ENCODE peak calls at places on chromosome 17, in nine cellular contexts. One of them, this sample, is unnamed.

GRCh38 chr17:48181653-48182052 is 74.1 kb downstream of the SNX11 start:
- DNase-seq in mucosa of gallbladder: no peak
- DNase-seq in C1 segment of cervical spinal cord: no peak
- DNase-seq in activated gamma-delta T cell treated with Interleukin-2 at 50 U/mL for 16 hours: no peak
- DNase-seq in EL: peak
- DNase-seq in activated T-cell treated with anti-CD3 and anti-CD28 coated beads for 1 hour: no peak
- DNase-seq in sciatic nerve: no peak
- DNase-seq in GM13976: no peak
- DNase-seq in right lobe of liver: no peak
- DNase-seq in this sample: no peak

GRCh38 chr17:81551458-81552243 is 502 bp downstream of the FAAP100 start:
- DNase-seq in right lobe of liver: peak
- DNase-seq in activated gamma-delta T cell treated with Interleukin-2 at 50 U/mL for 16 hours: no peak
- DNase-seq in activated T-cell treated with anti-CD3 and anti-CD28 coated beads for 1 hour: no peak
- DNase-seq in mucosa of gallbladder: no peak
- DNase-seq in C1 segment of cervical spinal cord: no peak
- DNase-seq in sciatic nerve: no peak
- DNase-seq in EL: peak
- DNase-seq in GM13976: peak
- DNase-seq in this sample: peak

GRCh38 chr17:78933025-78933958 is 8.1 kb upstream of the TIMP2 start:
- DNase-seq in sciatic nerve: no peak
- DNase-seq in activated T-cell treated with anti-CD3 and anti-CD28 coated beads for 1 hour: no peak
- DNase-seq in mucosa of gallbladder: peak
- DNase-seq in right lobe of liver: no peak
- DNase-seq in activated gamma-delta T cell treated with Interleukin-2 at 50 U/mL for 16 hours: peak
- DNase-seq in GM13976: peak
- DNase-seq in C1 segment of cervical spinal cord: no peak
- DNase-seq in EL: peak
- DNase-seq in this sample: no peak

GRCh38 chr17:67365762-67366192 is 600 bp downstream of the PSMD12 start:
- DNase-seq in sciatic nerve: no peak
- DNase-seq in activated gamma-delta T cell treated with Interleukin-2 at 50 U/mL for 16 hours: no peak
- DNase-seq in GM13976: no peak
- DNase-seq in right lobe of liver: no peak
- DNase-seq in EL: peak
- DNase-seq in mucosa of gallbladder: no peak
- DNase-seq in C1 segment of cervical spinal cord: no peak
- DNase-seq in activated T-cell treated with anti-CD3 and anti-CD28 coated beads for 1 hour: no peak
- DNase-seq in this sample: no peak

GRCh38 chr17:66633322-66633965 is 201.5 kb upstream of the CACNG5 start:
- DNase-seq in mucosa of gallbladder: no peak
- DNase-seq in EL: peak
- DNase-seq in sciatic nerve: no peak
- DNase-seq in C1 segment of cervical spinal cord: no peak
- DNase-seq in activated T-cell treated with anti-CD3 and anti-CD28 coated beads for 1 hour: no peak
- DNase-seq in right lobe of liver: no peak
- DNase-seq in activated gamma-delta T cell treated with Interleukin-2 at 50 U/mL for 16 hours: peak
- DNase-seq in GM13976: no peak
- DNase-seq in this sample: no peak

GRCh38 chr17:76446449-76447231 is 6.3 kb downstream of the UBE2O start:
- DNase-seq in right lobe of liver: no peak
- DNase-seq in GM13976: no peak
- DNase-seq in EL: peak
- DNase-seq in activated gamma-delta T cell treated with Interleukin-2 at 50 U/mL for 16 hours: no peak
- DNase-seq in sciatic nerve: no peak
- DNase-seq in C1 segment of cervical spinal cord: no peak
- DNase-seq in activated T-cell treated with anti-CD3 and anti-CD28 coated beads for 1 hour: no peak
- DNase-seq in mucosa of gallbladder: peak
- DNase-seq in this sample: no peak

GRCh38 chr17:57672205-57672632 is 72.9 kb downstream of the CCDC182 start:
- DNase-seq in sciatic nerve: no peak
- DNase-seq in activated T-cell treated with anti-CD3 and anti-CD28 coated beads for 1 hour: no peak
- DNase-seq in activated gamma-delta T cell treated with Interleukin-2 at 50 U/mL for 16 hours: peak
- DNase-seq in GM13976: no peak
- DNase-seq in right lobe of liver: peak
- DNase-seq in mucosa of gallbladder: peak
- DNase-seq in C1 segment of cervical spinal cord: no peak
- DNase-seq in EL: no peak
- DNase-seq in this sample: no peak

GRCh38 chr17:83116783-83117555 is 37.6 kb downstream of the METRNL start:
- DNase-seq in activated T-cell treated with anti-CD3 and anti-CD28 coated beads for 1 hour: no peak
- DNase-seq in right lobe of liver: no peak
- DNase-seq in activated gamma-delta T cell treated with Interleukin-2 at 50 U/mL for 16 hours: no peak
- DNase-seq in sciatic nerve: no peak
- DNase-seq in EL: no peak
- DNase-seq in mucosa of gallbladder: no peak
- DNase-seq in C1 segment of cervical spinal cord: no peak
- DNase-seq in GM13976: no peak
- DNase-seq in this sample: no peak

GRCh38 chr17:7716901-7717755 is at the start of gene DNAH2:
- DNase-seq in mucosa of gallbladder: peak
- DNase-seq in EL: peak
- DNase-seq in C1 segment of cervical spinal cord: peak
- DNase-seq in right lobe of liver: peak
- DNase-seq in activated T-cell treated with anti-CD3 and anti-CD28 coated beads for 1 hour: no peak
- DNase-seq in sciatic nerve: peak
- DNase-seq in activated gamma-delta T cell treated with Interleukin-2 at 50 U/mL for 16 hours: peak
- DNase-seq in GM13976: peak
- DNase-seq in this sample: peak